ENCODE peak calls at places on chromosomes 13 and 19, in eight cellular contexts. Z is AG04450, C is left lung, F is right cardiac atrium, X is heart left ventricle, M is sigmoid colon, T is pancreas, U is BJ. P is an unnamed sample.
A peak's percentile ranks its signal among the peaks of the same experiment; 100 is the strongest.

GRCh38 chr13:97367016-97367415 is 67.0 kb upstream of the RAP2A start:
- DNase-seq in Z (no peak), C (no peak), F (no peak), X (no peak), M (no peak), T (no peak), U (no peak), P (no peak)

GRCh38 chr19:1396019-1396767 is 5.1 kb downstream of the GAMT start:
- DNase-seq in Z (no peak), C (no peak), F (peak; percentile 44), X (no peak), M (no peak), T (peak; percentile 83), U (no peak), P (peak; percentile 80)

GRCh38 chr19:1503089-1503924 is 9.5 kb downstream of the ADAMTSL5 start:
- DNase-seq in Z (no peak), C (peak; percentile 86), F (peak; percentile 61), X (no peak), M (peak; percentile 69), T (peak; percentile 65), U (no peak), P (no peak)

GRCh38 chr13:69243366-69243765 is 864.3 kb upstream of the ATXN8OS start:
- DNase-seq in Z (no peak), C (no peak), F (no peak), X (no peak), M (no peak), T (no peak), U (no peak), P (no peak)

GRCh38 chr19:42246143-42246868 is 3.9 kb upstream of the GSK3A start:
- DNase-seq in Z (peak; percentile 59), C (no peak), F (peak; percentile 82), X (peak; percentile 82), M (peak; percentile 95), T (peak; percentile 87), U (no peak), P (peak; percentile 73)

GRCh38 chr19:6522712-6523111 is 8.1 kb upstream of the TNFSF9 start:
- DNase-seq in Z (no peak), C (peak; percentile 5), F (no peak), X (no peak), M (no peak), T (no peak), U (no peak), P (no peak)

GRCh38 chr19:47681388-47681787 is 31.8 kb upstream of the EHD2 start:
- DNase-seq in Z (no peak), C (no peak), F (no peak), X (no peak), M (no peak), T (no peak), U (no peak), P (no peak)

GRCh38 chr13:45704211-45704739 is 2.2 kb downstream of the CBY2 start:
- DNase-seq in Z (no peak), C (no peak), F (no peak), X (no peak), M (no peak), T (no peak), U (no peak), P (no peak)

GRCh38 chr13:28129911-28130693 is 8.2 kb upstream of the PAN3 start:
- DNase-seq in Z (no peak), C (no peak), F (no peak), X (no peak), M (no peak), T (no peak), U (no peak), P (no peak)

GRCh38 chr19:33248954-33249613 is 23.4 kb upstream of the SLC7A10 start:
- DNase-seq in Z (no peak), C (peak; percentile 96), F (no peak), X (no peak), M (no peak), T (peak; percentile 65), U (no peak), P (peak; percentile 71)

GRCh38 chr13:75537401-75538365 is at the start of gene COMMD6:
- DNase-seq in Z (peak; percentile 96), C (peak; percentile 94), F (peak; percentile 86), X (peak; percentile 82), M (peak; percentile 93), T (peak; percentile 88), U (peak; percentile 56), P (peak; percentile 82)

GRCh38 chr13:45863716-45864590 is 12.4 kb upstream of the SIAH3 start:
- DNase-seq in Z (no peak), C (no peak), F (no peak), X (no peak), M (no peak), T (no peak), U (no peak), P (no peak)

GRCh38 chr13:97234236-97234635 is 12.1 kb downstream of the MBNL2 start:
- DNase-seq in Z (no peak), C (no peak), F (no peak), X (no peak), M (no peak), T (no peak), U (no peak), P (no peak)

GRCh38 chr19:36573948-36574726 is 1.0 kb upstream of the ZNF529 start:
- DNase-seq in Z (no peak), C (no peak), F (no peak), X (no peak), M (no peak), T (no peak), U (no peak), P (no peak)

GRCh38 chr13:110872034-110872767 is 42.7 kb downstream of the ANKRD10 start:
- DNase-seq in Z (no peak), C (no peak), F (no peak), X (no peak), M (no peak), T (no peak), U (no peak), P (no peak)

GRCh38 chr19:35410487-35410886 is 37.6 kb upstream of the FFAR2 start:
- DNase-seq in Z (no peak), C (no peak), F (no peak), X (no peak), M (no peak), T (no peak), U (no peak), P (no peak)

GRCh38 chr19:18293642-18294466 is 12.4 kb upstream of the JUND start:
- DNase-seq in Z (no peak), C (no peak), F (no peak), X (no peak), M (no peak), T (no peak), U (no peak), P (no peak)

GRCh38 chr19:18295034-18295451 is 13.6 kb upstream of the JUND start:
- DNase-seq in Z (no peak), C (no peak), F (no peak), X (no peak), M (no peak), T (no peak), U (no peak), P (no peak)

GRCh38 chr19:18292810-18293641 is 11.6 kb upstream of the JUND start:
- DNase-seq in Z (no peak), C (peak; percentile 91), F (peak; percentile 89), X (peak; percentile 89), M (peak; percentile 95), T (peak; percentile 85), U (no peak), P (peak; percentile 83)

GRCh38 chr19:18292460-18292809 is 11.0 kb upstream of the JUND start:
- DNase-seq in Z (no peak), C (no peak), F (no peak), X (no peak), M (no peak), T (no peak), U (no peak), P (peak; percentile 80)

GRCh38 chr19:18294467-18294864 is 13.0 kb upstream of the JUND start:
- DNase-seq in Z (no peak), C (peak; percentile 83), F (no peak), X (no peak), M (no peak), T (no peak), U (no peak), P (no peak)
- H3K4me3 ChIP-seq in Z (no peak overlapping the region), C (no peak overlapping the region), F (no peak overlapping the region), X (no peak overlapping the region), M (no peak overlapping the region), T (no peak overlapping the region), U (no peak overlapping the region), P (no peak overlapping the region)

GRCh38 chr19:38975214-38975860 is at the start of gene FBXO17:
- DNase-seq in Z (no peak), C (peak; percentile 85), F (peak; percentile 68), X (peak; percentile 44), M (peak; percentile 81), T (peak; percentile 81), U (no peak), P (peak; percentile 77)
- H3K4me3 ChIP-seq in Z (peak within 1 kb of the TSS; percentile 74), C (peak within 1 kb of the TSS; percentile 57), F (peak within 1 kb of the TSS; percentile 83), X (peak within 1 kb of the TSS; percentile 42), M (peak within 1 kb of the TSS; percentile 66), T (peak within 1 kb of the TSS; percentile 55), U (peak within 1 kb of the TSS; percentile 70), P (peak within 1 kb of the TSS; percentile 82)

DNA sequence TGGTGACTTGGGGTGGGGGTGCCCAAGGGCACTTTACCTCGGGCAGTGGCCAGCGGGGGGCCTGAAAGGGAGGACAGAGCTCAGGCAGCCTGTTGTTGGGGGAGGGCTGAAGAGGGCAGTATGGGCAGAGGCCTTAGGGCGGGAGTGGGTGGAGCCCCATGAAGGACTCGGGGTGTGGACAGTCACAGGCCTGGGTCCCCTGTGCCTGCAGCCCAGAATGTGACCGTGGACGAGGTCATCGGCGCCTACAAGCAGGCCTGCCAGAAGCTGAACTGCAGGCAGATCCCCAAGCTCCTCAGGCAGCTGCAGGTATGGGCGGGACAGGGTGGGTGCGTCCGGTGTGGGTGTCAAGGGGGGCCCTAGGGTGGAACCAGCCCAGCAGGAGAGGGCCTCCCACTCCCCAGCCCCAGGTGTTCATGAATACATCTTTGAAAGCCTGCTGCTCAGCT is 22.5 kb downstream of the NKPD1 start:
- DNase-seq in Z (no peak), C (no peak), F (no peak), X (no peak), M (no peak), T (no peak), U (no peak), P (no peak)
- H3K4me3 ChIP-seq in Z (no peak overlapping the region), C (no peak overlapping the region), F (no peak overlapping the region), X (no peak overlapping the region), M (no peak overlapping the region), T (no peak overlapping the region), U (no peak overlapping the region), P (no peak overlapping the region)

DNA sequence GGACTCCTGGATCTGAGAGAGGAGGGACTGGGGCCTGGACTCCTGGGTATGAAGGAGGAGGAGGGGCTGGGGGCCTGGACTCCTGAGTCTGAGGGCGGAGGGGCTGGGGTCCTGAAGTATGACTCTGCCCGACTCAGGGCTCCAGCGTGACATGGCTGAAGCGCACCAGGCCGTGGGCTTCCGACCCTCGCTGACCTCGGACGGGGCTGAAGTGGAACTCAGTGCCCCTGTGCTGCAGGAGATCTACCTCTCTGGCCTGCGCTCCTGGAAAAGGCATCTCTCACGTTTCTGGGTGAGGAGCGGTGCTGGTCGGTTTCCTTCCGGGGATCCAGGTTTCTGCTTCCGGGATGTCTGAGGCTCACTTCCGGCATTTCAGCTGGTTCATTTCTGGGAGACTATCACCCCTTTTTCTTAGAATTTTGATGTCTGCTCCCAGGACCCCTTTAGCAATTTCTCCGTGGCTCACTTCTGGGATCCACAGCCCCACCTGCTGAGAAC is 1.2 kb downstream of the CPT1C start:
- DNase-seq in Z (no peak), C (no peak), F (no peak), X (no peak), M (no peak), T (peak; percentile 63), U (no peak), P (no peak)
- H3K4me3 ChIP-seq in Z (peak overlapping the region; percentile 73), C (no peak overlapping the region), F (no peak overlapping the region), X (no peak overlapping the region), M (no peak overlapping the region), T (no peak overlapping the region), U (peak overlapping the region; percentile 56), P (no peak overlapping the region)